ENCODE peak calls at places on chromosomes 11 and 22, in nine cellular contexts. Z is stomach, W is small intestine, T is Karpas-422, J is astrocyte of the spinal cord, O is thoracic aorta, Y is tibial nerve, K is AG04450, X is dorsolateral prefrontal cortex. F is an unnamed sample.

GRCh38 chr11:72378704-72379383 is 55.5 kb downstream of the CLPB start:
- DNase-seq in T (no peak), O (peak; percentile 22), X (no peak), W (no peak), Y (peak; percentile 34), K (no peak), J (peak; percentile 54), Z (peak; percentile 28), F (no peak)

GRCh38 chr11:45660717-45661416 is 4.6 kb downstream of the CHST1 start:
- DNase-seq in J (no peak), T (no peak), Y (no peak), Z (no peak), K (no peak), X (no peak), O (no peak), W (no peak), F (no peak)

GRCh38 chr11:33753304-33753703 is 17.1 kb upstream of the CD59 start:
- DNase-seq in K (peak; percentile 30), W (no peak), X (no peak), T (peak; percentile 73), O (no peak), Y (no peak), Z (no peak), J (peak; percentile 89), F (no peak)

GRCh38 chr22:32905400-32905799 is 103.9 kb downstream of the TIMP3 start:
- DNase-seq in Y (no peak), O (no peak), J (no peak), T (no peak), Z (no peak), X (no peak), W (no peak), K (no peak), F (no peak)

GRCh38 chr11:702731-703461 is 3.1 kb upstream of the EPS8L2 start:
- DNase-seq in T (no peak), X (no peak), K (no peak), O (no peak), Z (peak; percentile 84), W (no peak), J (no peak), Y (no peak), F (no peak)

GRCh38 chr11:88292156-88292844 is 45.2 kb downstream of the CTSC start:
- DNase-seq in X (no peak), W (peak; percentile 60), K (no peak), J (peak; percentile 20), T (no peak), Y (no peak), Z (peak; percentile 54), O (no peak), F (no peak)

GRCh38 chr11:1260023-1260501 is 37.2 kb downstream of the MUC5B start:
- DNase-seq in X (no peak), W (peak; percentile 29), T (peak; percentile 78), O (no peak), J (no peak), Z (peak; percentile 41), K (no peak), Y (no peak), F (no peak)

GRCh38 chr11:69707156-69707555 is 3.3 kb upstream of the FGF19 start:
- DNase-seq in T (peak; percentile 47), O (no peak), W (peak; percentile 27), J (no peak), Y (no peak), Z (peak; percentile 34), K (no peak), X (no peak), F (no peak)

GRCh38 chr11:26030419-26030818 is 301.5 kb upstream of the ANO3 start:
- DNase-seq in T (no peak), Y (no peak), K (no peak), X (no peak), Z (no peak), W (no peak), O (no peak), J (no peak), F (no peak)

GRCh38 chr11:9302448-9302847 is 11.9 kb downstream of the TMEM41B start:
- DNase-seq in T (no peak), Z (no peak), K (no peak), X (no peak), Y (no peak), O (no peak), W (no peak), J (no peak), F (no peak)

GRCh38 chr11:110921742-110922200 is 209.5 kb upstream of the ARHGAP20 start:
- DNase-seq in T (no peak), W (no peak), Y (no peak), Z (peak; percentile 37), X (no peak), J (peak; percentile 62), O (no peak), K (peak; percentile 15), F (no peak)

GRCh38 chr22:23088199-23088604 is 17.9 kb downstream of the GNAZ start:
- DNase-seq in K (no peak), O (no peak), T (no peak), J (no peak), Y (no peak), W (no peak), Z (peak; percentile 78), X (no peak), F (no peak)

GRCh38 chr11:111399187-111400031 is 20.3 kb upstream of the POU2AF1 start:
- DNase-seq in K (no peak), X (no peak), Z (no peak), T (peak; percentile 95), O (no peak), Y (no peak), J (no peak), W (no peak), F (no peak)

DNA sequence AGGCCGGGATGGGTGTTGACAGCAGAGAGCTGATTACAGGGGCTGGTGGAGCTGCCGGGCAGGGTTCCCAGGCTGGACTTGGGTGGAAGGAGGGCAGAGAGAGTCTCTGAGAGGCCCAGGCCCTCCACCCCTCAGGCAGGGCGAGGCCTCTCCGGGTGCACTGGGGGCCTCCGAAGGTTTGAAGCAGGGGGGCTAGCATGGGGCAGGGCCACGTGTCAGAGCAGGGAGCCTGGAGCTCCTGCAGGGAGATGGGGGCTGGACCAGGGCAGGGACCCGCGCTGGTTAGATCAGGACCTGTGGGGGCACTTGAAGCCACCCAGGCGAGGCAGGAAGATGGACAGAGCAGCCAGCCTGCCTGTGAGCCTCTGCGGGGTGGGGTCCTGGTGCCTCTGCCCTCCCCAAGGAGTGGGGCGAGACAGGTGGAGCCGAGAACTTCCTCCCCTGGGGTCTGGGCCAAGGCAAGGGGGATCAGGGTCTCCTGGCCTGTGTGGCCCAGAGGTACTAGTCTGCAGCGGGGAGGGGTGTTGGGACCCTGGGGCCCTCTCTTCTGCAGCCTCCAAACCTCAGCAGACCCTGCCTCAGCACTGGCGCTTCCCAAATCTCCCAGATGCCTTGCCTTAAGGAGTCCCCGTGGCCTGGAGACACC is 911 bp downstream of the PANX2 start:
- DNase-seq in K (no peak), J (no peak), W (no peak), Z (no peak), O (no peak), X (no peak), T (no peak), Y (no peak), F (no peak)
- H3K4me3 ChIP-seq in K (peak overlapping the region; percentile 60), J (no peak overlapping the region), W (no peak overlapping the region), Z (no peak overlapping the region), O (peak overlapping the region; percentile 65), X (peak overlapping the region; percentile 60), T (no peak overlapping the region), Y (no peak overlapping the region), F (peak overlapping the region; percentile 72)

GRCh38 chr22:35567794-35568193 is 27.2 kb downstream of the RASD2 start:
- DNase-seq in Y (no peak), K (no peak), Z (no peak), J (no peak), O (no peak), T (no peak), W (no peak), X (no peak), F (no peak)

GRCh38 chr22:35568751-35569725 is 28.4 kb downstream of the RASD2 start:
- DNase-seq in O (no peak), T (no peak), X (no peak), K (no peak), Z (peak; percentile 28), Y (no peak), J (peak; percentile 54), W (peak; percentile 28), F (no peak)

GRCh38 chr22:35564975-35565867 is 24.6 kb downstream of the RASD2 start:
- DNase-seq in W (no peak), X (no peak), Z (no peak), T (no peak), O (no peak), J (peak; percentile 69), K (no peak), Y (no peak), F (no peak)

GRCh38 chr22:35569916-35570315 is 29.3 kb downstream of the RASD2 start:
- DNase-seq in Y (no peak), Z (no peak), O (no peak), T (no peak), J (no peak), K (no peak), X (no peak), W (no peak), F (no peak)

DNA sequence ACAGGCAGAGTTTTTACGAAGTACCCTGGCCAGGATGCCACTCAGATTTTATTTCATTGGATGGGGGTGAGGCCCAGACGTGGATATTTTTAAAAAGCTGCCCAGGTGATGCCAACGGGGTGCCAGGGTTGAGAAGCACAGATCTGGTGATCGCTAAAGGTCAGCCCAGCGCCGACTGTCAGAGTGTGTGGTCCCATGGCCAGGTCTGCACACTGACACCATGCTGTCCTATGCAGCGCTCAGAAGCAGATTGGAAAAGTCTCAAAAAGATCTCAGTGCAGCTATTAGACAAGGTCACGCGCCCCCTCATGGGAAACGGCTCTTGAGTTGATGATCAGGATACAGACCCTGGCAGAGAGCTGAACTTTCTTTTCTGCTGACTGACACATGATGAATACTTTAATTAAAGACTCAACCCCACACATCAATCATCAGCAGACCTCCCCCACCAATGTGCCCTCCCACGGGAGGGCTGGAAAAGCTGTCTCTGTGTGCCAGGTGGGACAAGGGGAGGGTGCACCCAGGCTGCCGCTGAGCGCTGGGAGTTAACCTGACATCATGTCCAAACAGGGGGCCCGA is 26.7 kb downstream of the RASD2 start:
- DNase-seq in T (no peak), Y (no peak), X (no peak), K (no peak), Z (no peak), O (no peak), J (no peak), W (no peak), F (no peak)
- H3K4me3 ChIP-seq in T (no peak overlapping the region), Y (no peak overlapping the region), X (no peak overlapping the region), K (no peak overlapping the region), Z (no peak overlapping the region), O (no peak overlapping the region), J (no peak overlapping the region), W (no peak overlapping the region), F (no peak overlapping the region)

GRCh38 chr11:57155838-57156583 is 25.7 kb upstream of the LRRC55 start:
- DNase-seq in O (no peak), X (no peak), W (no peak), J (no peak), T (no peak), Y (no peak), K (no peak), Z (no peak), F (no peak)
- H3K4me3 ChIP-seq in O (no peak overlapping the region), X (no peak overlapping the region), W (no peak overlapping the region), J (no peak overlapping the region), T (no peak overlapping the region), Y (no peak overlapping the region), K (no peak overlapping the region), Z (no peak overlapping the region), F (no peak overlapping the region)

DNA sequence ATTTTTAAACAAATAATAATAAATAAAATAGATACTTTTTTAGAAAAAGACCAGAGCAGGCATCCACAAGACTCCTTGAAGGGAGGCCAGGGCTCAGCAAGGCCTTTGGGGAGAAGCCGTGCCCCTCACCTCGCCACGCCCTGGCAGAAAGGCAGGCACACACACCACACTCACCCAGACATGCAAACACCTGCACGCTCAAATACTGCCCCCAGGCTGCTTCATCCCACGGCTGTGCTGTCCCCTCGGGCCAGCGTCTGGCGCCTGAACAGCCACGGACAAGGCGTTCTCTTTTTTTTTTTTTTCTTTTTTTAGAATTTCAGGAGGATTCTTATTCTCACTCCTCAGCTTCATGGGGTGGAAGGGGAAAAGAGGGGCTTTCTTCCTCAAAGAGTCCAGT is 1.5 kb downstream of the FADS3 start:
- DNase-seq in T (no peak), Y (no peak), O (no peak), K (no peak), W (no peak), Z (no peak), X (no peak), J (no peak), F (no peak)
- H3K4me3 ChIP-seq in T (no peak overlapping the region), Y (peak overlapping the region; percentile 99), O (peak overlapping the region; percentile 86), K (peak overlapping the region; percentile 84), W (no peak overlapping the region), Z (no peak overlapping the region), X (peak overlapping the region; percentile 66), J (no peak overlapping the region), F (peak overlapping the region; percentile 92)